ENCODE peak calls at places on chromosome 15, in ten cellular contexts. One of them, this sample, is unnamed.

GRCh38 chr15:72319985-72320671 is at the start of gene CELF6:
- DNase-seq in hippocampal formation: peak
- DNase-seq in iPS-NIHi11: peak
- DNase-seq in ELR: peak
- DNase-seq in spleen: peak
- DNase-seq in fibroblast of lung: peak
- DNase-seq in H7: peak
- DNase-seq in cardiac muscle cell: peak
- DNase-seq in left ventricle myocardium inferior: peak
- DNase-seq in fibroblast of mammary gland: peak
- DNase-seq in this sample: peak

GRCh38 chr15:63640146-63640545 is 43.0 kb downstream of the FBXL22 start:
- DNase-seq in hippocampal formation: no peak
- DNase-seq in iPS-NIHi11: no peak
- DNase-seq in ELR: no peak
- DNase-seq in spleen: no peak
- DNase-seq in fibroblast of lung: no peak
- DNase-seq in H7: no peak
- DNase-seq in cardiac muscle cell: no peak
- DNase-seq in left ventricle myocardium inferior: no peak
- DNase-seq in fibroblast of mammary gland: no peak
- DNase-seq in this sample: no peak

GRCh38 chr15:74790080-74790916 is 8.4 kb downstream of the CSK start:
- DNase-seq in hippocampal formation: peak
- DNase-seq in iPS-NIHi11: no peak
- DNase-seq in ELR: peak
- DNase-seq in spleen: peak
- DNase-seq in fibroblast of lung: peak
- DNase-seq in H7: no peak
- DNase-seq in cardiac muscle cell: peak
- DNase-seq in left ventricle myocardium inferior: peak
- DNase-seq in fibroblast of mammary gland: peak
- DNase-seq in this sample: peak

GRCh38 chr15:78671626-78672211 is 30.7 kb upstream of the CHRNB4 start:
- DNase-seq in hippocampal formation: no peak
- DNase-seq in iPS-NIHi11: peak
- DNase-seq in ELR: no peak
- DNase-seq in spleen: peak
- DNase-seq in fibroblast of lung: no peak
- DNase-seq in H7: peak
- DNase-seq in cardiac muscle cell: no peak
- DNase-seq in left ventricle myocardium inferior: no peak
- DNase-seq in fibroblast of mammary gland: no peak
- DNase-seq in this sample: no peak

GRCh38 chr15:83320404-83320803 is 35.9 kb upstream of the BNC1 start:
- DNase-seq in hippocampal formation: no peak
- DNase-seq in iPS-NIHi11: no peak
- DNase-seq in ELR: peak
- DNase-seq in spleen: no peak
- DNase-seq in fibroblast of lung: peak
- DNase-seq in H7: no peak
- DNase-seq in cardiac muscle cell: no peak
- DNase-seq in left ventricle myocardium inferior: no peak
- DNase-seq in fibroblast of mammary gland: peak
- DNase-seq in this sample: peak

GRCh38 chr15:33701304-33701696 is 267.0 kb upstream of the CHRM5 start:
- DNase-seq in hippocampal formation: no peak
- DNase-seq in iPS-NIHi11: no peak
- DNase-seq in ELR: peak
- DNase-seq in spleen: no peak
- DNase-seq in fibroblast of lung: no peak
- DNase-seq in H7: no peak
- DNase-seq in cardiac muscle cell: no peak
- DNase-seq in left ventricle myocardium inferior: no peak
- DNase-seq in fibroblast of mammary gland: no peak
- DNase-seq in this sample: no peak

GRCh38 chr15:68640791-68641331 is 62.1 kb downstream of the CORO2B start:
- DNase-seq in hippocampal formation: peak
- DNase-seq in iPS-NIHi11: no peak
- DNase-seq in ELR: no peak
- DNase-seq in spleen: peak
- DNase-seq in fibroblast of lung: peak
- DNase-seq in H7: no peak
- DNase-seq in cardiac muscle cell: peak
- DNase-seq in left ventricle myocardium inferior: no peak
- DNase-seq in fibroblast of mammary gland: peak
- DNase-seq in this sample: no peak

GRCh38 chr15:40803076-40803475 is 3.8 kb upstream of the ZFYVE19 start:
- DNase-seq in hippocampal formation: no peak
- DNase-seq in iPS-NIHi11: no peak
- DNase-seq in ELR: no peak
- DNase-seq in spleen: no peak
- DNase-seq in fibroblast of lung: no peak
- DNase-seq in H7: no peak
- DNase-seq in cardiac muscle cell: no peak
- DNase-seq in left ventricle myocardium inferior: no peak
- DNase-seq in fibroblast of mammary gland: no peak
- DNase-seq in this sample: no peak

GRCh38 chr15:89409184-89409992 is 74.8 kb upstream of the POLG start:
- DNase-seq in hippocampal formation: no peak
- DNase-seq in iPS-NIHi11: no peak
- DNase-seq in ELR: no peak
- DNase-seq in spleen: no peak
- DNase-seq in fibroblast of lung: no peak
- DNase-seq in H7: peak
- DNase-seq in cardiac muscle cell: no peak
- DNase-seq in left ventricle myocardium inferior: no peak
- DNase-seq in fibroblast of mammary gland: no peak
- DNase-seq in this sample: no peak

GRCh38 chr15:45640610-45641009 is 5.8 kb downstream of the SQOR start:
- DNase-seq in hippocampal formation: no peak
- DNase-seq in iPS-NIHi11: no peak
- DNase-seq in ELR: peak
- DNase-seq in spleen: no peak
- DNase-seq in fibroblast of lung: peak
- DNase-seq in H7: no peak
- DNase-seq in cardiac muscle cell: no peak
- DNase-seq in left ventricle myocardium inferior: no peak
- DNase-seq in fibroblast of mammary gland: peak
- DNase-seq in this sample: peak

This sample was measured in fibroblast of pulmonary artery.